ENCODE peak calls at places on chromosomes 7 and 10, in five cellular contexts. One of them, this sample, is unnamed.

GRCh38 chr7:98733036-98733435 is 116.0 kb downstream of the NPTX2 start:
- DNase-seq in NB4: peak; percentile 80
- DNase-seq in LHCN-M2: peak; percentile 69
- DNase-seq in T-helper 1 cell: no peak
- DNase-seq in ELF-1: peak; percentile 89
- DNase-seq in this sample: peak; percentile 63

GRCh38 chr10:129839285-129840195 is 124.5 kb downstream of the EBF3 start:
- DNase-seq in NB4: no peak
- DNase-seq in LHCN-M2: no peak
- DNase-seq in T-helper 1 cell: no peak
- DNase-seq in ELF-1: no peak
- DNase-seq in this sample: no peak

GRCh38 chr7:1436608-1437007 is 22.7 kb downstream of the MICALL2 start:
- DNase-seq in NB4: no peak
- DNase-seq in LHCN-M2: no peak
- DNase-seq in T-helper 1 cell: no peak
- DNase-seq in ELF-1: no peak
- DNase-seq in this sample: no peak

GRCh38 chr7:150317748-150318444 is 5.3 kb upstream of the LRRC61 start:
- DNase-seq in NB4: no peak
- DNase-seq in LHCN-M2: peak; percentile 84
- DNase-seq in T-helper 1 cell: no peak
- DNase-seq in ELF-1: no peak
- DNase-seq in this sample: no peak

GRCh38 chr10:30017576-30017975 is 41.8 kb downstream of the JCAD start:
- DNase-seq in NB4: no peak
- DNase-seq in LHCN-M2: no peak
- DNase-seq in T-helper 1 cell: no peak
- DNase-seq in ELF-1: no peak
- DNase-seq in this sample: no peak

GRCh38 chr10:132117146-132117545 is 51.4 kb downstream of the JAKMIP3 start:
- DNase-seq in NB4: no peak
- DNase-seq in LHCN-M2: no peak
- DNase-seq in T-helper 1 cell: no peak
- DNase-seq in ELF-1: no peak
- DNase-seq in this sample: no peak

GRCh38 chr7:110291430-110291829 is 799.5 kb upstream of the LRRN3 start:
- DNase-seq in NB4: no peak
- DNase-seq in LHCN-M2: no peak
- DNase-seq in T-helper 1 cell: no peak
- DNase-seq in ELF-1: no peak
- DNase-seq in this sample: no peak

GRCh38 chr10:91604936-91605534 is 27.8 kb downstream of the PPP1R3C start:
- DNase-seq in NB4: no peak
- DNase-seq in LHCN-M2: peak; percentile 88
- DNase-seq in T-helper 1 cell: no peak
- DNase-seq in ELF-1: no peak
- DNase-seq in this sample: no peak

GRCh38 chr10:110845756-110846620 is 25.7 kb upstream of the PDCD4 start:
- DNase-seq in NB4: no peak
- DNase-seq in LHCN-M2: no peak
- DNase-seq in T-helper 1 cell: no peak
- DNase-seq in ELF-1: no peak
- DNase-seq in this sample: no peak

GRCh38 chr7:96778263-96778662 is 68.6 kb upstream of the SEM1 start:
- DNase-seq in NB4: no peak
- DNase-seq in LHCN-M2: no peak
- DNase-seq in T-helper 1 cell: no peak
- DNase-seq in ELF-1: peak; percentile 6
- DNase-seq in this sample: no peak

GRCh38 chr10:132538031-132538789 is 623 bp downstream of the INPP5A start:
- DNase-seq in NB4: peak; percentile 47
- DNase-seq in LHCN-M2: no peak
- DNase-seq in T-helper 1 cell: no peak
- DNase-seq in ELF-1: no peak
- DNase-seq in this sample: no peak

GRCh38 chr10:25912796-25913195 is 21.2 kb upstream of the MYO3A start:
- DNase-seq in NB4: no peak
- DNase-seq in LHCN-M2: no peak
- DNase-seq in T-helper 1 cell: no peak
- DNase-seq in ELF-1: peak; percentile 10
- DNase-seq in this sample: no peak

GRCh38 chr10:73857446-73857845 is 16.9 kb downstream of the CAMK2G start:
- DNase-seq in NB4: no peak
- DNase-seq in LHCN-M2: no peak
- DNase-seq in T-helper 1 cell: no peak
- DNase-seq in ELF-1: no peak
- DNase-seq in this sample: no peak

GRCh38 chr7:102451371-102452054 is 13.2 kb downstream of the ALKBH4 start:
- DNase-seq in NB4: no peak
- DNase-seq in LHCN-M2: peak; percentile 55
- DNase-seq in T-helper 1 cell: no peak
- DNase-seq in ELF-1: no peak
- DNase-seq in this sample: no peak

GRCh38 chr7:150479023-150479716 is 28.7 kb downstream of the GIMAP8 start:
- DNase-seq in NB4: no peak
- DNase-seq in LHCN-M2: no peak
- DNase-seq in T-helper 1 cell: no peak
- DNase-seq in ELF-1: no peak
- DNase-seq in this sample: no peak

GRCh38 chr7:5634107-5634950 is 147.1 kb downstream of the RNF216 start:
- DNase-seq in NB4: peak; percentile 81
- DNase-seq in LHCN-M2: peak; percentile 97
- DNase-seq in T-helper 1 cell: no peak
- DNase-seq in ELF-1: peak; percentile 80
- DNase-seq in this sample: no peak

GRCh38 chr7:70620333-70621055 is 511.4 kb upstream of the GALNT17 start:
- DNase-seq in NB4: no peak
- DNase-seq in LHCN-M2: no peak
- DNase-seq in T-helper 1 cell: no peak
- DNase-seq in ELF-1: peak; percentile 62
- DNase-seq in this sample: no peak

GRCh38 chr10:50552771-50553535 is 70.8 kb downstream of the SGMS1 start:
- DNase-seq in NB4: peak; percentile 28
- DNase-seq in LHCN-M2: peak; percentile 64
- DNase-seq in T-helper 1 cell: no peak
- DNase-seq in ELF-1: peak; percentile 21
- DNase-seq in this sample: peak; percentile 27

GRCh38 chr10:11180228-11180627 is 162.6 kb downstream of the CELF2 start:
- DNase-seq in NB4: peak; percentile 95
- DNase-seq in LHCN-M2: no peak
- DNase-seq in T-helper 1 cell: peak; percentile 41
- DNase-seq in ELF-1: no peak
- DNase-seq in this sample: peak; percentile 85

GRCh38 chr7:2325028-2325625 is 10.9 kb upstream of the SNX8 start:
- DNase-seq in NB4: peak; percentile 44
- DNase-seq in LHCN-M2: no peak
- DNase-seq in T-helper 1 cell: no peak
- DNase-seq in ELF-1: no peak
- DNase-seq in this sample: no peak

GRCh38 chr7:101932053-101932452 is 114.6 kb downstream of the CUX1 start:
- DNase-seq in NB4: no peak
- DNase-seq in LHCN-M2: no peak
- DNase-seq in T-helper 1 cell: no peak
- DNase-seq in ELF-1: no peak
- DNase-seq in this sample: no peak

GRCh38 chr10:97974108-97974507 is 56.3 kb downstream of the CRTAC1 start:
- DNase-seq in NB4: peak; percentile 16
- DNase-seq in LHCN-M2: no peak
- DNase-seq in T-helper 1 cell: no peak
- DNase-seq in ELF-1: peak; percentile 20
- DNase-seq in this sample: peak; percentile 28

GRCh38 chr7:37984775-37985390 is 64.4 kb downstream of the EPDR1 start:
- DNase-seq in NB4: no peak
- DNase-seq in LHCN-M2: no peak
- DNase-seq in T-helper 1 cell: no peak
- DNase-seq in ELF-1: no peak
- DNase-seq in this sample: no peak

GRCh38 chr10:132408367-132408781 is 11.4 kb downstream of the PWWP2B start:
- DNase-seq in NB4: peak; percentile 39
- DNase-seq in LHCN-M2: no peak
- DNase-seq in T-helper 1 cell: no peak
- DNase-seq in ELF-1: no peak
- DNase-seq in this sample: no peak

GRCh38 chr10:60646966-60647796 is 131.1 kb upstream of the CDK1 start:
- DNase-seq in NB4: peak; percentile 67
- DNase-seq in LHCN-M2: peak; percentile 60
- DNase-seq in T-helper 1 cell: no peak
- DNase-seq in ELF-1: no peak
- DNase-seq in this sample: peak; percentile 46

GRCh38 chr10:36888925-36889573 is 236.3 kb upstream of the ANKRD30A start:
- DNase-seq in NB4: peak; percentile 61
- DNase-seq in LHCN-M2: peak; percentile 20
- DNase-seq in T-helper 1 cell: no peak
- DNase-seq in ELF-1: peak; percentile 70
- DNase-seq in this sample: peak; percentile 50

GRCh38 chr7:127708788-127709187 is 56.8 kb downstream of the SND1 start:
- DNase-seq in NB4: peak; percentile 87
- DNase-seq in LHCN-M2: peak; percentile 87
- DNase-seq in T-helper 1 cell: peak; percentile 13
- DNase-seq in ELF-1: peak; percentile 67
- DNase-seq in this sample: peak; percentile 68

GRCh38 chr10:52027055-52027454 is 287.0 kb upstream of the DKK1 start:
- DNase-seq in NB4: no peak
- DNase-seq in LHCN-M2: no peak
- DNase-seq in T-helper 1 cell: no peak
- DNase-seq in ELF-1: no peak
- DNase-seq in this sample: no peak

GRCh38 chr10:15309221-15309620 is 61.9 kb downstream of the FAM171A1 start:
- DNase-seq in NB4: no peak
- DNase-seq in LHCN-M2: no peak
- DNase-seq in T-helper 1 cell: no peak
- DNase-seq in ELF-1: no peak
- DNase-seq in this sample: no peak

GRCh38 chr10:6738464-6738824 is 158.4 kb upstream of the PRKCQ start:
- DNase-seq in NB4: no peak
- DNase-seq in LHCN-M2: no peak
- DNase-seq in T-helper 1 cell: no peak
- DNase-seq in ELF-1: peak; percentile 43
- DNase-seq in this sample: no peak

GRCh38 chr10:123147635-123148413 is at the start of gene HMX2:
- DNase-seq in NB4: peak; percentile 66
- DNase-seq in LHCN-M2: no peak
- DNase-seq in T-helper 1 cell: no peak
- DNase-seq in ELF-1: peak; percentile 58
- DNase-seq in this sample: peak; percentile 46

GRCh38 chr7:108156897-108157605 is 26.9 kb upstream of the LAMB4 start:
- DNase-seq in NB4: no peak
- DNase-seq in LHCN-M2: no peak
- DNase-seq in T-helper 1 cell: no peak
- DNase-seq in ELF-1: no peak
- DNase-seq in this sample: no peak

GRCh38 chr10:7250236-7250635 is 160.6 kb downstream of the SFMBT2 start:
- DNase-seq in NB4: no peak
- DNase-seq in LHCN-M2: no peak
- DNase-seq in T-helper 1 cell: no peak
- DNase-seq in ELF-1: no peak
- DNase-seq in this sample: no peak

This sample was measured in Jurkat, Clone E6-1.